ENCODE peak calls at places on chromosomes 4 and X, in nine cellular contexts. C, S, X, I, Y, E, U, A and T are unnamed samples.

GRCh38 chr4:83828601-83829000 is 292.7 kb downstream of the GPAT3 start:
- DNase-seq in C (no peak), S (no peak), X (no peak), I (no peak), Y (no peak), E (peak; percentile 55), U (no peak), A (no peak), T (no peak)

GRCh38 chr4:137531951-137532868 is at the start of gene PCDH18:
- DNase-seq in C (no peak), S (peak; percentile 98), X (peak; percentile 94), I (peak; percentile 22), Y (peak; percentile 55), E (peak; percentile 98), U (peak; percentile 70), A (peak; percentile 98), T (peak; percentile 16)

GRCh38 chrX:110346681-110347080 is 12.0 kb upstream of the RTL9 start:
- DNase-seq in C (no peak), S (peak; percentile 40), X (peak; percentile 70), I (no peak), Y (no peak), E (no peak), U (no peak), A (peak; percentile 11), T (no peak)

GRCh38 chrX:30751497-30751896 is 98.3 kb downstream of the GK start:
- DNase-seq in C (no peak), S (no peak), X (no peak), I (no peak), Y (peak; percentile 68), E (no peak), U (no peak), A (no peak), T (no peak)

GRCh38 chr4:140743194-140743931 is 12.8 kb downstream of the TBC1D9 start:
- DNase-seq in C (peak; percentile 51), S (no peak), X (no peak), I (no peak), Y (peak; percentile 49), E (peak; percentile 57), U (peak; percentile 39), A (peak; percentile 34), T (peak; percentile 39)

GRCh38 chr4:173370130-173370476 is 651 bp upstream of the SAP30 start:
- DNase-seq in C (no peak), S (no peak), X (peak; percentile 63), I (peak; percentile 57), Y (no peak), E (no peak), U (no peak), A (no peak), T (peak; percentile 40)

GRCh38 chr4:118969359-118969758 is 80.7 kb downstream of the SYNPO2 start:
- DNase-seq in C (peak; percentile 11), S (peak; percentile 80), X (peak; percentile 79), I (no peak), Y (peak; percentile 59), E (peak; percentile 82), U (peak; percentile 65), A (peak; percentile 66), T (no peak)

GRCh38 chrX:16683007-16683664 is 29.3 kb downstream of the CTPS2 start:
- DNase-seq in C (peak; percentile 30), S (no peak), X (no peak), I (no peak), Y (no peak), E (no peak), U (no peak), A (no peak), T (no peak)

GRCh38 chr4:25792200-25792791 is 70.5 kb downstream of the SEL1L3 start:
- DNase-seq in C (peak; percentile 51), S (peak; percentile 29), X (peak; percentile 60), I (peak; percentile 65), Y (peak; percentile 36), E (no peak), U (peak; percentile 77), A (no peak), T (no peak)

GRCh38 chrX:153740631-153741222 is 16.1 kb downstream of the ABCD1 start:
- DNase-seq in C (no peak), S (no peak), X (no peak), I (no peak), Y (no peak), E (no peak), U (peak; percentile 33), A (no peak), T (no peak)

GRCh38 chrX:37712458-37712857 is 26.9 kb downstream of the XK start:
- DNase-seq in C (no peak), S (peak; percentile 55), X (no peak), I (no peak), Y (peak; percentile 69), E (no peak), U (no peak), A (no peak), T (no peak)

GRCh38 chrX:119240356-119240755 is 4.3 kb downstream of the PGRMC1 start:
- DNase-seq in C (no peak), S (peak; percentile 46), X (no peak), I (no peak), Y (no peak), E (peak; percentile 75), U (no peak), A (peak; percentile 89), T (no peak)

GRCh38 chr4:85650908-85651307 is 176.0 kb downstream of the ARHGAP24 start:
- DNase-seq in C (no peak), S (no peak), X (no peak), I (no peak), Y (peak; percentile 66), E (no peak), U (no peak), A (no peak), T (no peak)

GRCh38 chrX:137278825-137279224 is 245.0 kb upstream of the GPR101 start:
- DNase-seq in C (no peak), S (no peak), X (no peak), I (no peak), Y (no peak), E (no peak), U (no peak), A (no peak), T (no peak)

GRCh38 chrX:675279-675886 is 44.8 kb downstream of the SHOX start:
- DNase-seq in C (no peak), S (no peak), X (no peak), I (no peak), Y (no peak), E (no peak), U (no peak), A (no peak), T (no peak)

GRCh38 chrX:97401586-97402101 is 517.9 kb downstream of the RPA4 start:
- DNase-seq in C (no peak), S (no peak), X (no peak), I (no peak), Y (peak; percentile 48), E (peak; percentile 19), U (no peak), A (no peak), T (no peak)

DNA sequence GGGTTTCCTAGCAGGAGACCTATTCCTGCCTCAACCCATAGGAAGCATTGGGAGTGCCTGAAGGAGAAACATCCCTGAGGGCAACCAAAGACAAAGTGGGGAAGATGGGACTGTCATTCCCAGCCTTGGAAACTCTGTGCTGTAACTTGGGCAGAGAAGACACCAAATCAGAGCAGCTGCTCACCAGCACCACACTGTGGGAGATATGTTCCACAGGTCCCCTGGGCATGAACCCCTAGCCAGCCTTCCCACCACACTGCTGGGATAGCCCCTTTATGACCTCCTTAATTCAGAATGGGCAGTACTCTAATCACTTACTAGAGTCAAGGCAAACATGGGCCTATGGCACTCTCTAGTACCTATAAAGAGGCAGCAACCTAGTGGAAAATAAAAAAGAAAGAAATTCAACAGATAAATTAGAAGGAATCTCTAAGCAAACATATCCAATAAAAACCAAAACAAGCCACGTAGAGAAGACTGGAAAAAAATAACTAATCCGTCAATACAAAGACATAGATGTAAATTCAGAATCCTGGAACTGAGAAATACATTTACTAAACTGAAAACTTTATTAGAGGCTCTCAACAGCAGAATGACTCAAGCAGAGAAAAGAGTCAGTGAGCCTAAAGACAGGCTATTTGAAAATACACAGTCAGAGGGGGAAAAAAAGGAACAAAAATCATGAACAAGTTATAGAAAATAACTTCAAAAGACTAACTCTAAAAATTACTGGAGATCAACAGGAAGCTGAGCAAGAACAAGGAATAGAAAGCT is 878.4 kb upstream of the FRG1 start:
- DNase-seq in C (no peak), S (no peak), X (no peak), I (no peak), Y (no peak), E (no peak), U (no peak), A (no peak), T (no peak)
- TF ChIP-seq CTCF in C (no peak), S (no peak), X (no peak), I (no peak), Y (no peak), E (no peak), U (no peak), A (no peak), T (no peak)

GRCh38 chrX:150736478-150736877 is 43.3 kb downstream of the MTMR1 start:
- DNase-seq in C (no peak), S (no peak), X (no peak), I (no peak), Y (no peak), E (no peak), U (no peak), A (no peak), T (no peak)

GRCh38 chrX:150729956-150730355 is 36.8 kb downstream of the MTMR1 start:
- DNase-seq in C (no peak), S (no peak), X (no peak), I (no peak), Y (no peak), E (no peak), U (no peak), A (no peak), T (no peak)

GRCh38 chrX:150731795-150732194 is 38.6 kb downstream of the MTMR1 start:
- DNase-seq in C (no peak), S (peak; percentile 91), X (no peak), I (no peak), Y (peak; percentile 92), E (peak; percentile 97), U (no peak), A (peak; percentile 94), T (no peak)

GRCh38 chrX:150730719-150731118 is 37.5 kb downstream of the MTMR1 start:
- DNase-seq in C (no peak), S (no peak), X (no peak), I (no peak), Y (no peak), E (peak; percentile 55), U (no peak), A (peak; percentile 83), T (no peak)
- TF ChIP-seq CTCF in C (no peak), S (no peak), X (no peak), I (no peak), Y (no peak), E (no peak), U (no peak), A (no peak), T (no peak)

DNA sequence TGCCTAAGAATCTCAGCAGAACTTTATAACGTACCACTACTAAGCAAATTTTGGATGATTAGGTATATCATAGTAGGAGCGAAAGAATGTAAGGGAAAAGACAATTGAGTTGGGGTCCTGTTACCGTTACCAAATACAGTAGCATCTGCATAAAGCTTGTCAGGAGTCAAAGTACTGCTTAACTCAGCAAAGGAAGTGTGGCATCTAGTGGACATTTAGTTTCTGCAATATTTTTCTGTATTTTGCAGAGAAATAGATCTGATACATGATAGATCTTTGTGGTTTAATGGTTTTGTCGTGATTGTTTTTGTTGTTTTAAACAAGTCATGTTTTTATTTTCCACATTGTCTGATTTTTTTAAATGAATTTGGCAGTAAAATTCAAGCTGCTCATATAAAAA is 81.0 kb upstream of the SMARCAD1 start:
- DNase-seq in C (peak; percentile 3), S (no peak), X (no peak), I (no peak), Y (peak; percentile 20), E (no peak), U (no peak), A (no peak), T (no peak)
- TF ChIP-seq CTCF in C (peak; percentile 43), S (no peak), X (no peak), I (peak; percentile 9), Y (no peak), E (no peak), U (no peak), A (peak; percentile 13), T (no peak)

GRCh38 chr4:93710101-93710846 is 118.3 kb upstream of the ATOH1 start:
- DNase-seq in C (peak; percentile 20), S (no peak), X (peak; percentile 42), I (no peak), Y (peak; percentile 18), E (no peak), U (peak; percentile 14), A (no peak), T (no peak)
- TF ChIP-seq CTCF in C (peak; percentile 61), S (no peak), X (no peak), I (no peak), Y (no peak), E (no peak), U (no peak), A (no peak), T (peak; percentile 56)